ENCODE peak calls at places on chromosomes 3 and 15, in four cellular contexts. S, Q, R and J are unnamed samples.

GRCh38 chr3:69116897-69117296 is 5.5 kb downstream of the LMOD3 start:
- DNase-seq in S (no peak), Q (no peak), R (no peak), J (no peak)

GRCh38 chr3:44966795-44967278 is 9.1 kb downstream of the ZDHHC3 start:
- DNase-seq in S (no peak), Q (no peak), R (no peak), J (no peak)

GRCh38 chr15:89419370-89419984 is 76.9 kb downstream of the RHCG start:
- DNase-seq in S (no peak), Q (peak), R (no peak), J (peak)

GRCh38 chr3:46811615-46812236 is 51.5 kb downstream of the MYL3 start:
- DNase-seq in S (no peak), Q (no peak), R (no peak), J (peak)

GRCh38 chr3:126548556-126549466 is 9.9 kb downstream of the C3orf22 start:
- DNase-seq in S (no peak), Q (no peak), R (peak), J (no peak)

GRCh38 chr3:28315711-28316110 is 32.8 kb upstream of the ZCWPW2 start:
- DNase-seq in S (no peak), Q (no peak), R (no peak), J (no peak)

GRCh38 chr15:79412429-79412828 is 19.7 kb upstream of the MINAR1 start:
- DNase-seq in S (no peak), Q (no peak), R (no peak), J (no peak)

GRCh38 chr15:31352283-31352880 is 25.7 kb downstream of the KLF13 start:
- DNase-seq in S (no peak), Q (peak), R (no peak), J (peak)

GRCh38 chr3:152779649-152780048 is 55.3 kb upstream of the P2RY1 start:
- DNase-seq in S (no peak), Q (no peak), R (no peak), J (no peak)

GRCh38 chr15:89016549-89017041 is 71.7 kb upstream of the ABHD2 start:
- DNase-seq in S (no peak), Q (peak), R (no peak), J (peak)

GRCh38 chr3:197203714-197204146 is 94.7 kb downstream of the DLG1 start:
- DNase-seq in S (no peak), Q (no peak), R (no peak), J (no peak)

GRCh38 chr3:58183221-58183620 is 27.6 kb downstream of the DNASE1L3 start:
- DNase-seq in S (no peak), Q (no peak), R (no peak), J (no peak)

GRCh38 chr15:73947651-73948050 is 21.4 kb downstream of the LOXL1 start:
- DNase-seq in S (no peak), Q (no peak), R (no peak), J (no peak)

GRCh38 chr3:65660000-65660598 is 378.6 kb downstream of the MAGI1 start:
- DNase-seq in S (no peak), Q (no peak), R (no peak), J (no peak)

GRCh38 chr3:186520957-186521842 is 23.0 kb downstream of the CRYGS start:
- DNase-seq in S (peak), Q (no peak), R (no peak), J (peak)

GRCh38 chr3:183553263-183554026 is 2.1 kb downstream of the KLHL6 start:
- DNase-seq in S (no peak), Q (no peak), R (no peak), J (no peak)

GRCh38 chr3:10026084-10026890 is at the start of gene FANCD2:
- DNase-seq in S (peak), Q (peak), R (peak), J (peak)

GRCh38 chr15:73781038-73781925 is 28.1 kb upstream of the INSYN1 start:
- DNase-seq in S (no peak), Q (peak), R (no peak), J (no peak)